ENCODE peak calls at places on chromosomes 7 and 10, in seven cellular contexts. L, W, Q, T, G, R and V are unnamed samples.

GRCh38 chr10:77237120-77237519 is 400.5 kb downstream of the KCNMA1 start:
- DNase-seq in L (no peak), T (no peak), Q (no peak), R (no peak), G (no peak), W (no peak), V (no peak)

GRCh38 chr7:24975172-24975571 is 4.8 kb downstream of the OSBPL3 start:
- DNase-seq in L (no peak), R (no peak), W (no peak), G (no peak), Q (no peak), T (no peak), V (no peak)

GRCh38 chr7:126656165-126656564 is 596.6 kb downstream of the GRM8 start:
- DNase-seq in R (no peak), L (no peak), T (no peak), G (no peak), Q (no peak), W (no peak), V (no peak)

GRCh38 chr7:131471605-131472004 is 84.8 kb downstream of the PODXL start:
- DNase-seq in L (no peak), R (no peak), T (no peak), G (no peak), Q (no peak), W (no peak), V (no peak)

GRCh38 chr10:100668001-100668400 is 77.4 kb upstream of the PAX2 start:
- DNase-seq in W (no peak), T (no peak), Q (no peak), L (no peak), R (no peak), G (no peak), V (no peak)

GRCh38 chr7:105639677-105640493 is 58.6 kb upstream of the EFCAB10 start:
- DNase-seq in W (no peak), R (no peak), L (no peak), T (no peak), Q (no peak), G (no peak), V (no peak)

GRCh38 chr10:45354261-45354660 is 19.8 kb upstream of the ALOX5 start:
- DNase-seq in Q (no peak), L (no peak), T (no peak), G (no peak), W (no peak), R (no peak), V (no peak)

GRCh38 chr7:2038876-2039728 is 193.6 kb downstream of the MAD1L1 start:
- DNase-seq in G (no peak), W (peak; percentile 26), T (no peak), Q (no peak), R (no peak), L (peak; percentile 28), V (no peak)

GRCh38 chr7:28389504-28390385 is 22.6 kb upstream of the CREB5 start:
- DNase-seq in G (no peak), R (peak; percentile 66), Q (no peak), T (peak; percentile 13), L (no peak), W (peak; percentile 44), V (peak; percentile 62)

GRCh38 chr7:52735656-52736055 is 299.8 kb upstream of the POM121L12 start:
- DNase-seq in T (no peak), L (no peak), G (no peak), W (peak; percentile 23), Q (no peak), R (no peak), V (no peak)

GRCh38 chr7:104230606-104231005 is 22.8 kb upstream of the ORC5 start:
- DNase-seq in T (no peak), G (no peak), W (peak; percentile 15), Q (no peak), R (peak; percentile 32), L (no peak), V (peak; percentile 65)

GRCh38 chr7:108351715-108352114 is 104.5 kb downstream of the NRCAM start:
- DNase-seq in L (no peak), T (no peak), W (no peak), G (no peak), R (no peak), Q (no peak), V (peak; percentile 40)

GRCh38 chr10:29917311-29917710 is 142.1 kb downstream of the JCAD start:
- DNase-seq in G (no peak), Q (no peak), T (no peak), W (no peak), L (no peak), R (peak; percentile 61), V (no peak)